ENCODE peak calls at places on chromosomes 5 and 9, in seven cellular contexts. V is transverse colon, P is IMR-90, B is sigmoid colon, Z is A549, L is GM12878, U is tibial nerve. M is an unnamed sample.

GRCh38 chr9:130405657-130406257 is 39.0 kb upstream of the ASS1 start:
- DNase-seq in V (no peak), P (no peak), B (no peak), Z (no peak), L (no peak), U (no peak), M (no peak)

GRCh38 chr9:86487222-86487841 is 133.1 kb upstream of the TUT7 start:
- DNase-seq in V (no peak), P (peak), B (no peak), Z (peak), L (no peak), U (no peak), M (no peak)

GRCh38 chr5:122129332-122129731 is at the start of gene ZNF474:
- DNase-seq in V (peak), P (peak), B (peak), Z (peak), L (no peak), U (no peak), M (peak)

GRCh38 chr9:116083837-116084236 is 69.8 kb upstream of the PAPPA start:
- DNase-seq in V (no peak), P (no peak), B (no peak), Z (no peak), L (no peak), U (no peak), M (no peak)

GRCh38 chr5:156008844-156009243 is 318.1 kb upstream of the SGCD start:
- DNase-seq in V (no peak), P (no peak), B (no peak), Z (no peak), L (no peak), U (no peak), M (no peak)

GRCh38 chr5:167721926-167722440 is 569.5 kb upstream of the WWC1 start:
- DNase-seq in V (no peak), P (no peak), B (no peak), Z (no peak), L (no peak), U (no peak), M (no peak)

GRCh38 chr5:111224561-111224989 is 391 bp downstream of the CAMK4 start:
- DNase-seq in V (no peak), P (peak), B (no peak), Z (no peak), L (no peak), U (no peak), M (no peak)

GRCh38 chr5:62143268-62144229 is 162.5 kb upstream of the KIF2A start:
- DNase-seq in V (no peak), P (peak), B (no peak), Z (peak), L (no peak), U (no peak), M (no peak)

GRCh38 chr9:97237311-97237786 is 70.1 kb upstream of the CCDC180 start:
- DNase-seq in V (no peak), P (no peak), B (no peak), Z (no peak), L (no peak), U (no peak), M (no peak)

GRCh38 chr5:56070795-56071539 is 76.2 kb upstream of the IL6ST start:
- DNase-seq in V (no peak), P (no peak), B (no peak), Z (no peak), L (no peak), U (no peak), M (no peak)

GRCh38 chr5:75611324-75612210 is at the start of gene ANKDD1B:
- DNase-seq in V (peak), P (peak), B (peak), Z (peak), L (no peak), U (no peak), M (peak)

GRCh38 chr5:168023190-168023589 is 268.3 kb upstream of the WWC1 start:
- DNase-seq in V (peak), P (no peak), B (peak), Z (no peak), L (no peak), U (peak), M (no peak)

GRCh38 chr5:161481922-161482321 is 64.6 kb downstream of the GABRB2 start:
- DNase-seq in V (no peak), P (no peak), B (no peak), Z (no peak), L (peak), U (no peak), M (no peak)

GRCh38 chr5:177458912-177459350 is 12.3 kb downstream of the PRR7 start:
- DNase-seq in V (no peak), P (peak), B (peak), Z (peak), L (no peak), U (no peak), M (no peak)

GRCh38 chr9:121107041-121107440 is 32.3 kb downstream of the CNTRL start:
- DNase-seq in V (no peak), P (no peak), B (no peak), Z (peak), L (no peak), U (no peak), M (no peak)

GRCh38 chr5:91332267-91333044 is 50.7 kb downstream of the ARRDC3 start:
- DNase-seq in V (no peak), P (peak), B (no peak), Z (peak), L (no peak), U (no peak), M (no peak)

GRCh38 chr5:61686491-61687257 is 354.6 kb downstream of the ZSWIM6 start:
- DNase-seq in V (no peak), P (no peak), B (no peak), Z (no peak), L (no peak), U (no peak), M (no peak)

GRCh38 chr5:95403996-95404395 is 12.8 kb downstream of the FAM81B start:
- DNase-seq in V (no peak), P (no peak), B (no peak), Z (no peak), L (no peak), U (no peak), M (no peak)

GRCh38 chr5:161889971-161890370 is 42.1 kb downstream of the GABRA1 start:
- DNase-seq in V (no peak), P (no peak), B (no peak), Z (no peak), L (no peak), U (no peak), M (no peak)

GRCh38 chr9:97895695-97896332 is 26.5 kb downstream of the TRMO start:
- DNase-seq in V (no peak), P (peak), B (no peak), Z (peak), L (no peak), U (no peak), M (no peak)

GRCh38 chr9:1200847-1201251 is 150.7 kb downstream of the DMRT2 start:
- DNase-seq in V (no peak), P (no peak), B (no peak), Z (no peak), L (no peak), U (no peak), M (peak)

GRCh38 chr5:76332620-76333170 is 70.4 kb upstream of the IQGAP2 start:
- DNase-seq in V (no peak), P (no peak), B (no peak), Z (no peak), L (no peak), U (no peak), M (no peak)

GRCh38 chr5:32076699-32077695 is 97.1 kb downstream of the GOLPH3 start:
- DNase-seq in V (peak), P (peak), B (no peak), Z (peak), L (peak), U (peak), M (peak)

GRCh38 chr9:135929656-135930445 is 22.5 kb upstream of the CAMSAP1 start:
- DNase-seq in V (no peak), P (no peak), B (no peak), Z (no peak), L (no peak), U (no peak), M (no peak)

GRCh38 chr9:91427873-91428272 is 4.2 kb upstream of the NFIL3 start:
- DNase-seq in V (no peak), P (peak), B (no peak), Z (peak), L (no peak), U (no peak), M (peak)

GRCh38 chr9:86983260-86984255 is 36.3 kb upstream of the GAS1 start:
- DNase-seq in V (no peak), P (peak), B (no peak), Z (no peak), L (no peak), U (no peak), M (peak)

GRCh38 chr5:142412581-142412980 is 87.8 kb upstream of the SPRY4 start:
- DNase-seq in V (no peak), P (no peak), B (no peak), Z (no peak), L (no peak), U (no peak), M (no peak)

GRCh38 chr9:134492281-134492691 is 149.3 kb upstream of the COL5A1 start:
- DNase-seq in V (no peak), P (peak), B (peak), Z (no peak), L (no peak), U (peak), M (peak)

GRCh38 chr9:12876872-12877271 is 102.1 kb downstream of the LURAP1L start:
- DNase-seq in V (no peak), P (no peak), B (no peak), Z (no peak), L (no peak), U (no peak), M (no peak)

GRCh38 chr5:132556511-132557424 is at the start of gene RAD50:
- DNase-seq in V (peak), P (peak), B (peak), Z (peak), L (peak), U (peak), M (peak)
- TF ChIP-seq POLR2A in V (peak), P (peak), B (peak), Z (peak), L (peak), U (peak), M (peak)

GRCh38 chr5:4533457-4534105 is 606.5 kb upstream of the ADAMTS16 start:
- DNase-seq in V (no peak), P (no peak), B (no peak), Z (no peak), L (no peak), U (no peak), M (no peak)
- TF ChIP-seq POLR2A in V (no peak), P (no peak), B (no peak), Z (no peak), L (no peak), U (no peak), M (no peak)

GRCh38 chr9:129331772-129332512 is 153.9 kb upstream of the IER5L start:
- DNase-seq in V (no peak), P (no peak), B (no peak), Z (no peak), L (no peak), U (no peak), M (no peak)
- TF ChIP-seq POLR2A in V (no peak), P (no peak), B (no peak), Z (no peak), L (no peak), U (no peak), M (no peak)

DNA sequence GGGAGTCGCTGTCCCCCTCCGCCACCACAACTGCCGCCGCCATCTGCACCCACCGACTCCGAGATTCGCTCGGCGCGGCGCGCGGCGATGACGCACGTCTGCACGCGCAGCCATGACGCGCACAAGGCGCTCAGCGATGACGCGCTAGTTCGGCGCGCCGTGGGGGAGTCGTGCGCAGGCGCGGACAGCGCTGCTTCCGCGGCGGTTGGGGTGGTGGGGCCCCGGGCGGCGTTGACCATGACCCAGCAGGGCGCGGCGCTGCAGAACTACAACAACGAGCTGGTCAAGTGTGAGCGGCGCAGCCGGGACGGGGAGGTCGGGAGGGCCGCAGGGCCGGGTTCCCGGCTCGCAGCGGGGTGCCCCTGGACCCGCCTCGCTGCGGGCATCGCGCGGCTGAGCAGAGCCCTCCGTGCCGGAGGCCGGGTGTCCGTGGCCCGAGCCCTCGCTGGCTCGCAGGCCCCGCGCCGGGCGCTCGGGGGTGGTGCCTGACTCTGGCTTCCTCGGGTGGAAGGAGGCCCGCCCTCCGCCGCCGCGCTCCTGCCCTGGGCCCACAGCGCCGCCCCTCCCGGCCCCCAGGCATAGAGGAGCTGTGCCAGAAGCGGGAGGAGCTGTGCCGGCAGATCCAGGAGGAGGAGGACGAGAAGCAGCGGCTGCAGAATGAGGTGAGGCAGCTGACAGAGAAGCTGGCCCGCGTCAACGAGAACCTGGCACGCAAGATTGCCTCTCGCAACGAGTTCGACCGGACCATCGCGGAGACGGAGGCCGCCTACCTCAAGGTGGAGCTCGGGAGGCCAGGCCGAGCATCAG is at the start of the genes ANAPC2 and SSNA1:
- DNase-seq in V (peak), P (peak), B (peak), Z (peak), L (peak), U (peak), M (peak)
- TF ChIP-seq POLR2A in V (peak), P (peak), B (peak), Z (peak), L (peak), U (peak), M (peak)

GRCh38 chr9:92669890-92670708 is at the start of gene IPPK:
- DNase-seq in V (peak), P (peak), B (peak), Z (peak), L (peak), U (peak), M (peak)
- TF ChIP-seq POLR2A in V (peak), P (peak), B (peak), Z (peak), L (peak), U (peak), M (peak)

GRCh38 chr9:112731971-112732370 is 14.1 kb upstream of the INIP start:
- DNase-seq in V (peak), P (no peak), B (no peak), Z (peak), L (no peak), U (no peak), M (peak)
- TF ChIP-seq POLR2A in V (no peak), P (no peak), B (no peak), Z (no peak), L (no peak), U (no peak), M (no peak)

GRCh38 chr9:113484258-113484730 is 20.8 kb downstream of the RGS3 start:
- DNase-seq in V (peak), P (peak), B (peak), Z (peak), L (no peak), U (peak), M (peak)
- TF ChIP-seq POLR2A in V (no peak), P (no peak), B (no peak), Z (no peak), L (no peak), U (no peak), M (no peak)

M was measured in body of pancreas.